ENCODE peak calls at places on chromosomes 6 and 20, in seven cellular contexts. One of them, this sample, is unnamed.
A peak's percentile ranks its signal among the peaks of the same experiment; 100 is the strongest.

GRCh38 chr6:99338188-99338587 is 11.3 kb downstream of the FAXC start:
- DNase-seq in IMR-90: no peak
- DNase-seq in NCI-H446: no peak
- DNase-seq in putamen: no peak
- DNase-seq in stimulated activated CD4-positive, alpha-beta T cell treated with anti-CD3 and anti-CD28 coated beads, Interleukin-15, amount 100 ng/mL, for 1 hour: no peak
- DNase-seq in left ventricle myocardium inferior: no peak
- DNase-seq in ELR: no peak
- DNase-seq in this sample: no peak

GRCh38 chr6:14193524-14193923 is 76.0 kb downstream of the CD83 start:
- DNase-seq in putamen: no peak
- DNase-seq in IMR-90: no peak
- DNase-seq in stimulated activated CD4-positive, alpha-beta T cell treated with anti-CD3 and anti-CD28 coated beads, Interleukin-15, amount 100 ng/mL, for 1 hour: no peak
- DNase-seq in left ventricle myocardium inferior: no peak
- DNase-seq in NCI-H446: no peak
- DNase-seq in ELR: no peak
- DNase-seq in this sample: no peak

GRCh38 chr6:166828397-166829002 is 127.8 kb downstream of the RNASET2 start:
- DNase-seq in left ventricle myocardium inferior: no peak
- DNase-seq in NCI-H446: no peak
- DNase-seq in putamen: no peak
- DNase-seq in IMR-90: no peak
- DNase-seq in stimulated activated CD4-positive, alpha-beta T cell treated with anti-CD3 and anti-CD28 coated beads, Interleukin-15, amount 100 ng/mL, for 1 hour: no peak
- DNase-seq in ELR: no peak
- DNase-seq in this sample: no peak

GRCh38 chr6:8439601-8440268 is 4.4 kb upstream of the SLC35B3 start:
- DNase-seq in ELR: no peak
- DNase-seq in stimulated activated CD4-positive, alpha-beta T cell treated with anti-CD3 and anti-CD28 coated beads, Interleukin-15, amount 100 ng/mL, for 1 hour: no peak
- DNase-seq in NCI-H446: no peak
- DNase-seq in IMR-90: no peak
- DNase-seq in left ventricle myocardium inferior: no peak
- DNase-seq in putamen: no peak
- DNase-seq in this sample: no peak

GRCh38 chr20:9059931-9060330 is 9.0 kb upstream of the PLCB4 start:
- DNase-seq in putamen: no peak
- DNase-seq in NCI-H446: no peak
- DNase-seq in stimulated activated CD4-positive, alpha-beta T cell treated with anti-CD3 and anti-CD28 coated beads, Interleukin-15, amount 100 ng/mL, for 1 hour: no peak
- DNase-seq in ELR: peak; percentile 59
- DNase-seq in IMR-90: peak; percentile 68
- DNase-seq in left ventricle myocardium inferior: no peak
- DNase-seq in this sample: no peak

GRCh38 chr6:81088133-81088532 is 664.3 kb downstream of the TENT5A start:
- DNase-seq in stimulated activated CD4-positive, alpha-beta T cell treated with anti-CD3 and anti-CD28 coated beads, Interleukin-15, amount 100 ng/mL, for 1 hour: no peak
- DNase-seq in ELR: no peak
- DNase-seq in putamen: no peak
- DNase-seq in NCI-H446: no peak
- DNase-seq in left ventricle myocardium inferior: no peak
- DNase-seq in IMR-90: no peak
- DNase-seq in this sample: no peak

GRCh38 chr6:13404115-13404891 is 76.0 kb upstream of the TBC1D7 start:
- DNase-seq in putamen: no peak
- DNase-seq in NCI-H446: no peak
- DNase-seq in left ventricle myocardium inferior: no peak
- DNase-seq in ELR: peak; percentile 67
- DNase-seq in IMR-90: peak; percentile 64
- DNase-seq in stimulated activated CD4-positive, alpha-beta T cell treated with anti-CD3 and anti-CD28 coated beads, Interleukin-15, amount 100 ng/mL, for 1 hour: no peak
- DNase-seq in this sample: no peak

GRCh38 chr20:43409041-43409913 is 48.4 kb upstream of the SRSF6 start:
- DNase-seq in left ventricle myocardium inferior: no peak
- DNase-seq in NCI-H446: peak; percentile 24
- DNase-seq in ELR: peak; percentile 67
- DNase-seq in stimulated activated CD4-positive, alpha-beta T cell treated with anti-CD3 and anti-CD28 coated beads, Interleukin-15, amount 100 ng/mL, for 1 hour: no peak
- DNase-seq in putamen: no peak
- DNase-seq in IMR-90: peak; percentile 52
- DNase-seq in this sample: peak; percentile 34

GRCh38 chr6:122128445-122128844 is 271.0 kb upstream of the HSF2 start:
- DNase-seq in putamen: no peak
- DNase-seq in left ventricle myocardium inferior: no peak
- DNase-seq in ELR: no peak
- DNase-seq in IMR-90: no peak
- DNase-seq in stimulated activated CD4-positive, alpha-beta T cell treated with anti-CD3 and anti-CD28 coated beads, Interleukin-15, amount 100 ng/mL, for 1 hour: no peak
- DNase-seq in NCI-H446: no peak
- DNase-seq in this sample: no peak

GRCh38 chr6:80527552-80528052 is 421.1 kb downstream of the BCKDHB start:
- DNase-seq in ELR: no peak
- DNase-seq in NCI-H446: no peak
- DNase-seq in putamen: no peak
- DNase-seq in stimulated activated CD4-positive, alpha-beta T cell treated with anti-CD3 and anti-CD28 coated beads, Interleukin-15, amount 100 ng/mL, for 1 hour: no peak
- DNase-seq in IMR-90: peak; percentile 17
- DNase-seq in left ventricle myocardium inferior: no peak
- DNase-seq in this sample: peak; percentile 91

GRCh38 chr20:46211331-46211722 is 93.2 kb downstream of the CD40 start:
- DNase-seq in left ventricle myocardium inferior: no peak
- DNase-seq in putamen: no peak
- DNase-seq in ELR: no peak
- DNase-seq in NCI-H446: no peak
- DNase-seq in stimulated activated CD4-positive, alpha-beta T cell treated with anti-CD3 and anti-CD28 coated beads, Interleukin-15, amount 100 ng/mL, for 1 hour: no peak
- DNase-seq in IMR-90: no peak
- DNase-seq in this sample: no peak

GRCh38 chr20:46010491-46011405 is 2.0 kb downstream of the MMP9 start:
- DNase-seq in NCI-H446: no peak
- DNase-seq in putamen: no peak
- DNase-seq in left ventricle myocardium inferior: no peak
- DNase-seq in IMR-90: peak; percentile 7
- DNase-seq in ELR: no peak
- DNase-seq in stimulated activated CD4-positive, alpha-beta T cell treated with anti-CD3 and anti-CD28 coated beads, Interleukin-15, amount 100 ng/mL, for 1 hour: no peak
- DNase-seq in this sample: no peak

GRCh38 chr20:46715292-46715756 is 5.9 kb downstream of the SLC2A10 start:
- DNase-seq in ELR: peak; percentile 73
- DNase-seq in putamen: no peak
- DNase-seq in IMR-90: peak; percentile 80
- DNase-seq in stimulated activated CD4-positive, alpha-beta T cell treated with anti-CD3 and anti-CD28 coated beads, Interleukin-15, amount 100 ng/mL, for 1 hour: no peak
- DNase-seq in left ventricle myocardium inferior: no peak
- DNase-seq in NCI-H446: no peak
- DNase-seq in this sample: peak; percentile 95

GRCh38 chr20:19909696-19910095 is 107.5 kb upstream of the NAA20 start:
- DNase-seq in NCI-H446: no peak
- DNase-seq in stimulated activated CD4-positive, alpha-beta T cell treated with anti-CD3 and anti-CD28 coated beads, Interleukin-15, amount 100 ng/mL, for 1 hour: no peak
- DNase-seq in left ventricle myocardium inferior: peak; percentile 84
- DNase-seq in IMR-90: no peak
- DNase-seq in ELR: no peak
- DNase-seq in putamen: no peak
- DNase-seq in this sample: no peak

GRCh38 chr6:128870751-128871150 is 12.2 kb upstream of the LAMA2 start:
- DNase-seq in left ventricle myocardium inferior: no peak
- DNase-seq in NCI-H446: no peak
- DNase-seq in putamen: no peak
- DNase-seq in ELR: no peak
- DNase-seq in IMR-90: no peak
- DNase-seq in stimulated activated CD4-positive, alpha-beta T cell treated with anti-CD3 and anti-CD28 coated beads, Interleukin-15, amount 100 ng/mL, for 1 hour: no peak
- DNase-seq in this sample: no peak

GRCh38 chr6:63456734-63457133 is 115.5 kb upstream of the LOC128125822 start:
- DNase-seq in ELR: no peak
- DNase-seq in left ventricle myocardium inferior: no peak
- DNase-seq in IMR-90: no peak
- DNase-seq in NCI-H446: no peak
- DNase-seq in putamen: no peak
- DNase-seq in stimulated activated CD4-positive, alpha-beta T cell treated with anti-CD3 and anti-CD28 coated beads, Interleukin-15, amount 100 ng/mL, for 1 hour: no peak
- DNase-seq in this sample: no peak

GRCh38 chr6:129894904-129895303 is 33.8 kb upstream of the TMEM244 start:
- DNase-seq in NCI-H446: no peak
- DNase-seq in left ventricle myocardium inferior: no peak
- DNase-seq in ELR: no peak
- DNase-seq in putamen: no peak
- DNase-seq in IMR-90: no peak
- DNase-seq in stimulated activated CD4-positive, alpha-beta T cell treated with anti-CD3 and anti-CD28 coated beads, Interleukin-15, amount 100 ng/mL, for 1 hour: no peak
- DNase-seq in this sample: peak; percentile 48

This sample was measured in amniotic epithelial cell.